ENCODE peak calls at places on chromosomes 2 and 18, in seven cellular contexts. P is CD8-positive, alpha-beta memory T cell; Y is heart left ventricle; B is NCI-H460; F is NAMALWA; K is activated naive CD4-positive, alpha-beta T cell; M is T follicular helper cell. D is an unnamed sample.

GRCh38 chr2:53865264-53865663 is 5.5 kb upstream of the GPR75 start:
- DNase-seq in K (no peak), P (no peak), M (no peak), B (no peak), F (no peak), Y (no peak), D (no peak)

GRCh38 chr2:135124924-135125886 is 73.1 kb downstream of the RAB3GAP1 start:
- DNase-seq in M (no peak), K (no peak), P (no peak), Y (no peak), F (no peak), B (peak; percentile 2), D (no peak)

GRCh38 chr2:112032615-112033457 is 22.2 kb upstream of the TMEM87B start:
- DNase-seq in Y (peak; percentile 38), M (no peak), K (no peak), F (no peak), P (no peak), B (no peak), D (peak; percentile 54)

GRCh38 chr2:237691200-237691907 is 64.0 kb downstream of the LRRFIP1 start:
- DNase-seq in F (no peak), M (no peak), P (no peak), B (no peak), K (peak; percentile 52), Y (no peak), D (no peak)

GRCh38 chr18:40962784-40963183 is 992.2 kb upstream of the PIK3C3 start:
- DNase-seq in P (no peak), Y (no peak), B (no peak), F (no peak), M (no peak), K (no peak), D (no peak)

GRCh38 chr2:192070099-192070498 is 124.6 kb downstream of the TMEFF2 start:
- DNase-seq in K (no peak), P (no peak), M (no peak), F (no peak), B (no peak), Y (no peak), D (no peak)

GRCh38 chr2:241762933-241763369 is 13.7 kb upstream of the GAL3ST2 start:
- DNase-seq in F (no peak), M (peak; percentile 28), B (no peak), P (peak; percentile 94), K (no peak), Y (no peak), D (peak; percentile 19)

GRCh38 chr2:240249423-240250149 is 109.1 kb upstream of the OTOS start:
- DNase-seq in K (no peak), Y (no peak), B (no peak), M (no peak), P (peak; percentile 26), F (no peak), D (no peak)

GRCh38 chr2:14079576-14079975 is 552.9 kb upstream of the LRATD1 start:
- DNase-seq in F (no peak), M (no peak), K (no peak), B (no peak), Y (no peak), P (no peak), D (no peak)

GRCh38 chr2:217876253-217876570 is 126.6 kb downstream of the TNS1 start:
- DNase-seq in P (no peak), F (no peak), M (no peak), B (no peak), K (no peak), Y (no peak), D (no peak)

GRCh38 chr2:191738003-191738402 is 60.1 kb downstream of the NABP1 start:
- DNase-seq in B (no peak), F (no peak), P (no peak), Y (no peak), K (no peak), M (no peak), D (no peak)